ENCODE peak calls at places on chromosomes 6 and 20, in seven cellular contexts. Y is astrocyte of the cerebellum; S is cardiac fibroblast; Z is cardiac muscle cell; Q is GM23338; P is gastrocnemius medialis; I is CD8-positive, alpha-beta T cell. K is an unnamed sample.

GRCh38 chr6:1111361-1111760 is 200.5 kb upstream of the FOXQ1 start:
- DNase-seq in Y (no peak), S (no peak), Z (no peak), Q (no peak), P (no peak), I (no peak), K (no peak)

GRCh38 chr6:125104425-125104824 is 49.1 kb upstream of the TPD52L1 start:
- DNase-seq in Y (peak; percentile 68), S (peak; percentile 52), Z (peak; percentile 26), Q (peak; percentile 25), P (no peak), I (no peak), K (peak; percentile 55)

GRCh38 chr20:44080646-44081267 is 106.2 kb downstream of the JPH2 start:
- DNase-seq in Y (peak; percentile 68), S (peak; percentile 87), Z (peak; percentile 80), Q (peak; percentile 85), P (peak; percentile 57), I (peak; percentile 79), K (peak; percentile 87)

GRCh38 chr6:113825776-113826175 is 31.4 kb upstream of the MARCKS start:
- DNase-seq in Y (peak; percentile 97), S (peak; percentile 57), Z (no peak), Q (no peak), P (peak; percentile 79), I (no peak), K (peak; percentile 86)

GRCh38 chr20:52614036-52614863 is 357.9 kb upstream of the TSHZ2 start:
- DNase-seq in Y (no peak), S (peak; percentile 1), Z (no peak), Q (no peak), P (no peak), I (no peak), K (no peak)

GRCh38 chr6:169263374-169263773 is 9.7 kb upstream of the THBS2 start:
- DNase-seq in Y (no peak), S (peak; percentile 65), Z (no peak), Q (no peak), P (no peak), I (no peak), K (no peak)

GRCh38 chr6:169841907-169842606 is 90.6 kb downstream of the ERMARD start:
- DNase-seq in Y (no peak), S (no peak), Z (no peak), Q (no peak), P (no peak), I (no peak), K (no peak)

GRCh38 chr6:32182617-32183016 is 1.4 kb downstream of the AGER start:
- DNase-seq in Y (no peak), S (no peak), Z (no peak), Q (no peak), P (no peak), I (no peak), K (no peak)

GRCh38 chr6:136051140-136051775 is 198.9 kb downstream of the MTFR2 start:
- DNase-seq in Y (no peak), S (peak; percentile 67), Z (no peak), Q (no peak), P (no peak), I (no peak), K (peak; percentile 89)

GRCh38 chr6:13760948-13761347 is 49.3 kb upstream of the RANBP9 start:
- DNase-seq in Y (no peak), S (peak; percentile 81), Z (no peak), Q (no peak), P (peak; percentile 22), I (no peak), K (peak; percentile 98)

GRCh38 chr20:10308652-10309051 is 90.0 kb downstream of the SNAP25 start:
- DNase-seq in Y (no peak), S (no peak), Z (no peak), Q (no peak), P (no peak), I (no peak), K (no peak)

GRCh38 chr6:1515781-1516180 is 93.9 kb upstream of the FOXC1 start:
- DNase-seq in Y (no peak), S (no peak), Z (no peak), Q (no peak), P (no peak), I (no peak), K (no peak)

GRCh38 chr6:87164506-87164905 is 9.1 kb downstream of the ZNF292 start:
- DNase-seq in Y (no peak), S (no peak), Z (no peak), Q (no peak), P (no peak), I (no peak), K (no peak)

GRCh38 chr6:165985281-165985925 is 182.2 kb downstream of the TBXT start:
- DNase-seq in Y (no peak), S (no peak), Z (no peak), Q (no peak), P (no peak), I (no peak), K (no peak)

GRCh38 chr20:1883986-1884385 is 11.2 kb upstream of the SIRPA start:
- DNase-seq in Y (no peak), S (no peak), Z (no peak), Q (no peak), P (no peak), I (no peak), K (no peak)

GRCh38 chr6:151914475-151914874 is 107.0 kb downstream of the ESR1 start:
- DNase-seq in Y (no peak), S (peak; percentile 81), Z (no peak), Q (peak; percentile 8), P (no peak), I (no peak), K (peak; percentile 22)

GRCh38 chr6:24126586-24127192 is 674 bp downstream of the NRSN1 start:
- DNase-seq in Y (peak; percentile 55), S (peak; percentile 53), Z (peak; percentile 94), Q (peak; percentile 95), P (no peak), I (peak; percentile 11), K (peak; percentile 15)

GRCh38 chr6:56525976-56526375 is 116.7 kb downstream of the DST start:
- DNase-seq in Y (no peak), S (no peak), Z (no peak), Q (no peak), P (no peak), I (no peak), K (no peak)

GRCh38 chr20:37295001-37295400 is 5.5 kb downstream of the MANBAL start:
- DNase-seq in Y (peak; percentile 90), S (peak; percentile 99), Z (no peak), Q (no peak), P (peak; percentile 37), I (no peak), K (peak; percentile 95)

GRCh38 chr6:2828629-2829028 is 13.0 kb downstream of the SERPINB1 start:
- DNase-seq in Y (no peak), S (no peak), Z (no peak), Q (no peak), P (no peak), I (no peak), K (no peak)

GRCh38 chr6:169571123-169571962 is 130.5 kb downstream of the WDR27 start:
- DNase-seq in Y (no peak), S (peak; percentile 42), Z (no peak), Q (no peak), P (no peak), I (no peak), K (peak; percentile 63)

GRCh38 chr6:90393232-90393884 is 96.7 kb upstream of the BACH2 start:
- DNase-seq in Y (no peak), S (peak; percentile 70), Z (peak; percentile 82), Q (peak; percentile 88), P (peak; percentile 42), I (peak; percentile 73), K (peak; percentile 77)

GRCh38 chr20:25059487-25059820 is 1.5 kb upstream of the ACSS1 start:
- DNase-seq in Y (no peak), S (no peak), Z (no peak), Q (no peak), P (no peak), I (no peak), K (no peak)

GRCh38 chr6:30411515-30412207 is 66.7 kb downstream of the RPP21 start:
- DNase-seq in Y (peak; percentile 5), S (peak; percentile 58), Z (peak; percentile 57), Q (peak; percentile 85), P (no peak), I (peak; percentile 64), K (peak; percentile 39)

GRCh38 chr6:116764961-116765841 is at the start of gene FAM162B:
- DNase-seq in Y (no peak), S (peak; percentile 51), Z (peak; percentile 58), Q (peak; percentile 75), P (peak; percentile 44), I (no peak), K (no peak)

GRCh38 chr6:110359554-110359953 is 1.4 kb upstream of the METTL24 start:
- DNase-seq in Y (no peak), S (no peak), Z (no peak), Q (no peak), P (no peak), I (no peak), K (no peak)

GRCh38 chr20:23451956-23452487 is 654 bp downstream of the CST11 start:
- DNase-seq in Y (no peak), S (no peak), Z (peak; percentile 14), Q (no peak), P (no peak), I (no peak), K (no peak)
- H3K4me3 ChIP-seq in Y (no peak overlapping the region), S (no peak overlapping the region), Z (no peak overlapping the region), Q (no peak overlapping the region), P (no peak overlapping the region), I (no peak overlapping the region), K (no peak overlapping the region)

GRCh38 chr20:34083137-34083536 is 28.9 kb downstream of the EIF2S2 start:
- DNase-seq in Y (peak; percentile 90), S (peak; percentile 96), Z (peak; percentile 29), Q (peak; percentile 17), P (peak; percentile 88), I (no peak), K (peak; percentile 99)
- TF ChIP-seq CTCF in Y (no peak), S (peak; percentile 12), Z (peak; percentile 7), Q (no peak), P (peak; percentile 15), I (no peak), K (peak; percentile 29)

GRCh38 chr6:108588586-108588985 is 27.9 kb downstream of the FOXO3 start:
- DNase-seq in Y (no peak), S (peak; percentile 83), Z (no peak), Q (peak; percentile 34), P (no peak), I (no peak), K (peak; percentile 70)
- H3K4me3 ChIP-seq in Y (no peak overlapping the region), S (no peak overlapping the region), Z (no peak overlapping the region), Q (no peak overlapping the region), P (peak overlapping the region; percentile 1), I (no peak overlapping the region), K (no peak overlapping the region)

GRCh38 chr6:143940011-143940597 is 68.0 kb downstream of the PLAGL1 start:
- DNase-seq in Y (peak; percentile 16), S (peak; percentile 65), Z (peak; percentile 59), Q (peak; percentile 78), P (no peak), I (peak; percentile 50), K (peak; percentile 46)
- TF ChIP-seq CTCF in Y (peak; percentile 90), S (peak; percentile 80), Z (peak; percentile 72), Q (peak; percentile 98), P (no peak), I (peak; percentile 93), K (peak; percentile 70)

DNA sequence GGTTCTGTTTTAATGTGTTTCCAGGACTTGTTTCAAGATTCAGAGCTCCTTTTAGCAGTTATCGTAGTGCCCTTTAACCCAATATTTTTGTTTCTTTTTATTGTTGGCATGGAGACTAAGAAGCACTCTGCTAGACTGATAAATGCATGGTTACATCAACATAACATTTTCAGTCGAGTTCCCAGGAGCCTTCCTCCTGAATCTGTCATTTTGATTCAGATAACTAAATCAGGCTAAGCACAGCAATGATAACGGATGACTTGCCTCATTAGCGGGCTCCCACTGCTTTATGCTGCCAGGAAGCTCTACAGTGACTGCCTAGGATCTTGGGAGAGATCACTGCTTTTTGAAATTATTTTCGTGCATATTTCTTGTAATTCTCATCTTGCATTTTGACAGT is 772.8 kb upstream of the GJE1 start:
- DNase-seq in Y (peak; percentile 31), S (peak; percentile 29), Z (no peak), Q (no peak), P (no peak), I (no peak), K (peak; percentile 76)
- H3K4me3 ChIP-seq in Y (no peak overlapping the region), S (no peak overlapping the region), Z (no peak overlapping the region), Q (no peak overlapping the region), P (no peak overlapping the region), I (no peak overlapping the region), K (no peak overlapping the region)

K was measured in fibroblast of the aortic adventitia.